ENCODE peak calls at places on chromosome 1, in seven cellular contexts. Y is AG09309; U is pons; L is stimulated activated CD4-positive, alpha-beta T cell treated with anti-CD3 and anti-CD28 coated beads, Interleukin-12 subunit alpha, Interleukin-12 subunit beta, amount 100 ng/mL, for 4 hours; B is Calu3; I is GM12864; P is RPMI7951. N is an unnamed sample.
A peak's percentile ranks its signal among the peaks of the same experiment; 100 is the strongest.

GRCh38 chr1:194342484-194343262 is 1156.3 kb upstream of the B3GALT2 start:
- DNase-seq in U (no peak), B (no peak), P (no peak), I (no peak), L (no peak), Y (no peak), N (no peak)

GRCh38 chr1:24385160-24385939 is 28.2 kb downstream of the STPG1 start:
- DNase-seq in Y (no peak), U (no peak), L (no peak), P (no peak), I (no peak), B (no peak), N (no peak)

GRCh38 chr1:200869753-200870391 is 2.9 kb upstream of the GPR25 start:
- DNase-seq in U (no peak), L (no peak), I (peak; percentile 68), P (peak; percentile 35), B (no peak), Y (no peak), N (no peak)

GRCh38 chr1:189158155-189158554 is 1319.5 kb downstream of the BRINP3 start:
- DNase-seq in U (no peak), B (no peak), L (no peak), Y (no peak), P (no peak), I (no peak), N (no peak)

GRCh38 chr1:31984419-31985347 is 29.0 kb upstream of the KHDRBS1 start:
- DNase-seq in P (peak; percentile 35), L (no peak), I (no peak), U (no peak), B (no peak), Y (no peak), N (no peak)

GRCh38 chr1:176866011-176866410 is 298.5 kb downstream of the ASTN1 start:
- DNase-seq in U (no peak), I (no peak), B (no peak), P (no peak), Y (no peak), L (no peak), N (no peak)

GRCh38 chr1:189429610-189430009 is 1048.1 kb downstream of the BRINP3 start:
- DNase-seq in P (peak; percentile 5), I (no peak), Y (no peak), B (peak; percentile 54), L (no peak), U (peak; percentile 8), N (no peak)

GRCh38 chr1:36352141-36352909 is 28.9 kb upstream of the EVA1B start:
- DNase-seq in Y (no peak), I (no peak), B (peak; percentile 58), P (peak; percentile 72), U (no peak), L (no peak), N (no peak)

GRCh38 chr1:227891223-227891954 is 56.3 kb downstream of the WNT9A start:
- DNase-seq in L (no peak), Y (no peak), U (no peak), B (no peak), P (no peak), I (no peak), N (no peak)

N was measured in stimulated activated naive B cell treated with anti-CD40 and anti-IgM and Interleukin-4, amounts not matched to agents 10 μg/mL and 1 μg/mL and 100 μg/mL, for 72 hours.